ENCODE peak calls at places on chromosomes 11 and 22, in five cellular contexts. D is mucosa of descending colon, T is ascending aorta, J is iPS-NIHi11, C is astrocyte of the hippocampus. P is an unnamed sample.

GRCh38 chr11:65418431-65418680 is 4.2 kb upstream of the NEAT1 start:
- DNase-seq in D (no peak), T (no peak), J (no peak), C (no peak), P (peak; percentile 84)

GRCh38 chr22:30474683-30475424 is 3.0 kb upstream of the SEC14L3 start:
- DNase-seq in D (no peak), T (no peak), J (peak; percentile 31), C (no peak), P (no peak)

GRCh38 chr22:50182176-50183081 is 3.3 kb upstream of the TRABD start:
- DNase-seq in D (peak; percentile 68), T (no peak), J (no peak), C (no peak), P (peak; percentile 47)

GRCh38 chr11:69563306-69563705 is 77.7 kb upstream of the CCND1 start:
- DNase-seq in D (no peak), T (no peak), J (no peak), C (no peak), P (no peak)

GRCh38 chr22:35567794-35568193 is 27.2 kb downstream of the RASD2 start:
- DNase-seq in D (no peak), T (no peak), J (no peak), C (no peak), P (peak; percentile 68)

GRCh38 chr11:8357891-8358566 is 94.4 kb upstream of the LMO1 start:
- DNase-seq in D (no peak), T (no peak), J (no peak), C (no peak), P (no peak)

GRCh38 chr11:126646701-126647209 is 291.3 kb downstream of the ST3GAL4 start:
- DNase-seq in D (no peak), T (no peak), J (no peak), C (peak; percentile 33), P (no peak)

GRCh38 chr11:117228091-117228490 is 3.8 kb downstream of the PCSK7 start:
- DNase-seq in D (no peak), T (no peak), J (no peak), C (no peak), P (no peak)

GRCh38 chr11:122707111-122707510 is 51.6 kb downstream of the UBASH3B start:
- DNase-seq in D (no peak), T (no peak), J (no peak), C (no peak), P (no peak)

GRCh38 chr11:69662021-69662698 is 13.0 kb downstream of the LTO1 start:
- DNase-seq in D (peak; percentile 6), T (no peak), J (peak; percentile 65), C (peak; percentile 33), P (peak; percentile 71)

P was measured in left ventricle myocardium superior.